ENCODE peak calls at places on chromosome 11, in ten cellular contexts. W is amniotic epithelial cell; R is NCI-H146; X is stimulated activated CD4-positive, alpha-beta T cell treated with anti-CD3 and anti-CD28 coated beads, Interleukin-4, amount 100 ng/mL, for 48 hours; I is NCI-H446; Q is foreskin fibroblast; H is NCI-H187; P is skeletal muscle cell; G is hippocampal formation; V is GM13977. S is an unnamed sample.

GRCh38 chr11:125164422-125165110 is at the start of gene PKNOX2:
- DNase-seq in R (peak; percentile 40), G (peak; percentile 78), H (no peak), I (peak; percentile 60), X (peak; percentile 64), W (peak; percentile 33), V (peak; percentile 82), P (peak; percentile 49), Q (peak; percentile 78), S (no peak)

GRCh38 chr11:78039919-78040671 is 17.0 kb upstream of the KCTD14 start:
- DNase-seq in R (peak; percentile 52), I (peak; percentile 82), G (peak; percentile 6), V (peak; percentile 53), H (no peak), X (peak; percentile 12), P (peak; percentile 73), W (peak; percentile 89), Q (peak; percentile 96), S (no peak)

GRCh38 chr11:72451836-72452376 is 17.6 kb upstream of the CLPB start:
- DNase-seq in I (no peak), Q (no peak), H (no peak), V (no peak), X (no peak), P (no peak), G (no peak), R (no peak), W (no peak), S (no peak)

GRCh38 chr11:1228183-1228821 is 5.4 kb downstream of the MUC5B start:
- DNase-seq in H (no peak), V (no peak), R (no peak), X (no peak), Q (no peak), W (no peak), G (no peak), P (no peak), I (no peak), S (no peak)

GRCh38 chr11:104306862-104307474 is 143.0 kb upstream of the PDGFD start:
- DNase-seq in V (no peak), H (no peak), Q (no peak), P (no peak), X (no peak), R (no peak), I (no peak), W (no peak), G (no peak), S (no peak)

GRCh38 chr11:116962108-116962507 is 124.7 kb upstream of the APOA1 start:
- DNase-seq in V (no peak), G (no peak), W (no peak), R (no peak), H (no peak), P (peak; percentile 30), Q (peak; percentile 68), X (no peak), I (no peak), S (no peak)

GRCh38 chr11:3102641-3102921 is 45.4 kb upstream of the CARS1 start:
- DNase-seq in P (no peak), G (no peak), Q (no peak), W (no peak), H (no peak), I (no peak), R (no peak), X (no peak), V (no peak), S (no peak)

GRCh38 chr11:130188585-130189347 is 29.2 kb downstream of the ST14 start:
- DNase-seq in V (no peak), R (no peak), W (no peak), X (no peak), G (no peak), H (no peak), I (no peak), Q (no peak), P (no peak), S (no peak)

GRCh38 chr11:123616505-123617198 is 37.8 kb downstream of the SCN3B start:
- DNase-seq in W (peak; percentile 84), V (no peak), G (peak; percentile 28), Q (peak; percentile 81), X (no peak), I (peak; percentile 32), R (no peak), H (no peak), P (peak; percentile 59), S (no peak)

GRCh38 chr11:133579165-133580031 is 47.1 kb upstream of the OPCML start:
- DNase-seq in X (no peak), V (no peak), R (no peak), G (no peak), W (no peak), H (no peak), I (peak; percentile 31), P (no peak), Q (no peak), S (no peak)

GRCh38 chr11:77776455-77776854 is 44.1 kb downstream of the RSF1 start:
- DNase-seq in X (no peak), V (no peak), W (no peak), I (peak; percentile 16), Q (peak; percentile 39), R (peak; percentile 3), P (no peak), G (no peak), H (no peak), S (no peak)

GRCh38 chr11:112871909-112872511 is 89.2 kb upstream of the NCAM1 start:
- DNase-seq in Q (no peak), V (no peak), X (no peak), G (no peak), W (no peak), H (no peak), R (peak; percentile 15), I (peak; percentile 81), P (no peak), S (no peak)

GRCh38 chr11:60970369-60970774 is 1.1 kb upstream of the CD6 start:
- DNase-seq in G (no peak), I (peak; percentile 20), W (peak; percentile 23), X (peak; percentile 74), H (no peak), Q (peak; percentile 62), P (no peak), V (peak; percentile 79), R (peak; percentile 63), S (no peak)

GRCh38 chr11:82832983-82833382 is 67.2 kb downstream of the PRCP start:
- DNase-seq in P (no peak), Q (no peak), H (no peak), G (no peak), R (no peak), W (no peak), V (no peak), I (no peak), X (no peak), S (no peak)

GRCh38 chr11:120032766-120033390 is 105.0 kb downstream of the TRIM29 start:
- DNase-seq in Q (no peak), R (no peak), W (no peak), H (no peak), I (no peak), P (no peak), X (no peak), G (no peak), V (no peak), S (no peak)

GRCh38 chr11:14967581-14968214 is 4.5 kb downstream of the CALCA start:
- DNase-seq in I (no peak), H (peak; percentile 85), R (no peak), Q (no peak), V (no peak), P (no peak), W (no peak), X (no peak), G (no peak), S (no peak)

GRCh38 chr11:69320326-69320725 is 26.4 kb downstream of the MYEOV start:
- DNase-seq in I (no peak), H (no peak), P (no peak), W (no peak), G (no peak), Q (no peak), X (no peak), R (no peak), V (no peak), S (no peak)

GRCh38 chr11:12536566-12536965 is 137.7 kb upstream of the TEAD1 start:
- DNase-seq in P (no peak), Q (no peak), V (no peak), G (no peak), X (no peak), I (no peak), H (no peak), W (no peak), R (no peak), S (no peak)

GRCh38 chr11:2541321-2541680 is 96.5 kb downstream of the KCNQ1 start:
- DNase-seq in P (no peak), R (no peak), W (no peak), Q (no peak), I (no peak), X (no peak), H (no peak), V (no peak), G (no peak), S (no peak)

GRCh38 chr11:93192163-93192562 is 5.6 kb downstream of the SLC36A4 start:
- DNase-seq in X (no peak), H (no peak), V (no peak), G (no peak), R (no peak), P (no peak), W (peak; percentile 26), I (no peak), Q (no peak), S (no peak)

GRCh38 chr11:43327987-43328386 is 16.2 kb downstream of the API5 start:
- DNase-seq in Q (peak; percentile 97), G (no peak), R (no peak), H (no peak), X (no peak), W (peak; percentile 89), P (peak; percentile 88), I (no peak), V (no peak), S (no peak)

GRCh38 chr11:70139785-70140410 is 61.8 kb downstream of the ANO1 start:
- DNase-seq in X (no peak), W (no peak), R (no peak), I (no peak), V (no peak), Q (no peak), P (no peak), H (no peak), G (no peak), S (no peak)

GRCh38 chr11:133064152-133064877 is 468.0 kb downstream of the OPCML start:
- DNase-seq in H (no peak), Q (peak; percentile 71), G (peak; percentile 73), R (peak; percentile 83), I (peak; percentile 20), W (no peak), P (no peak), V (no peak), X (peak; percentile 5), S (peak; percentile 29)

GRCh38 chr11:36296925-36297604 is 977 bp downstream of the PRR5L start:
- DNase-seq in Q (peak; percentile 86), I (no peak), H (no peak), W (peak; percentile 93), G (no peak), X (no peak), V (no peak), P (peak; percentile 92), R (no peak), S (no peak)

GRCh38 chr11:76209956-76210885 is 3.9 kb upstream of the WNT11 start:
- DNase-seq in W (peak; percentile 77), H (no peak), P (peak; percentile 47), V (no peak), Q (peak; percentile 87), I (peak; percentile 50), G (no peak), X (no peak), R (peak; percentile 75), S (no peak)

GRCh38 chr11:2771758-2772466 is 72.1 kb upstream of the KCNQ1OT1 start:
- DNase-seq in I (no peak), P (no peak), R (no peak), H (no peak), X (no peak), G (no peak), W (no peak), V (no peak), Q (no peak), S (no peak)

GRCh38 chr11:78031629-78032028 is 8.6 kb upstream of the KCTD14 start:
- DNase-seq in X (no peak), R (no peak), Q (no peak), H (no peak), W (no peak), I (no peak), G (no peak), V (no peak), P (no peak), S (no peak)

GRCh38 chr11:34126959-34127848 is 21.8 kb downstream of the NAT10 start:
- DNase-seq in P (no peak), X (no peak), I (no peak), H (no peak), G (no peak), W (no peak), R (no peak), V (no peak), Q (peak; percentile 14), S (no peak)

S was measured in NCI-H2081 treated with DMSO at 0.1 percent for 48 hours.